ENCODE peak calls at places on chromosome 21, in five cellular contexts. K is HepG2, F is fibroblast of lung, T is PC-3, Q is neural progenitor cell. Z is an unnamed sample.

GRCh38 chr21:41283211-41283818 is 33.3 kb upstream of the FAM3B start:
- DNase-seq in K (peak; percentile 74), F (peak; percentile 92), T (peak; percentile 90), Q (peak; percentile 81), Z (peak; percentile 69)

GRCh38 chr21:29656504-29657227 is 283.1 kb downstream of the GRIK1 start:
- DNase-seq in F (peak; percentile 78), Q (no peak), T (peak; percentile 54), K (no peak), Z (peak; percentile 64)

GRCh38 chr21:41419921-41420862 is 5.8 kb upstream of the MX1 start:
- DNase-seq in K (peak; percentile 69), Q (peak; percentile 59), T (peak; percentile 89), F (peak; percentile 89), Z (peak; percentile 85)

GRCh38 chr21:33026878-33027400 is 1.2 kb downstream of the OLIG2 start:
- DNase-seq in T (no peak), K (no peak), F (no peak), Q (peak; percentile 70), Z (no peak)

GRCh38 chr21:41729701-41730368 is 37.0 kb downstream of the RIPK4 start:
- DNase-seq in Q (no peak), K (no peak), F (no peak), T (no peak), Z (no peak)

GRCh38 chr21:14968821-14969220 is 96.0 kb downstream of the NRIP1 start:
- DNase-seq in Q (no peak), T (no peak), F (no peak), K (no peak), Z (no peak)

GRCh38 chr21:34011660-34012059 is 61.7 kb upstream of the MRPS6 start:
- DNase-seq in T (no peak), Q (no peak), K (no peak), F (no peak), Z (no peak)

GRCh38 chr21:41583274-41583790 is 75.4 kb upstream of the TMPRSS2 start:
- DNase-seq in Q (no peak), F (no peak), T (peak; percentile 96), K (peak; percentile 75), Z (peak; percentile 74)

GRCh38 chr21:31917108-31917507 is 44.3 kb downstream of the HUNK start:
- DNase-seq in Q (no peak), K (no peak), F (no peak), T (no peak), Z (no peak)

GRCh38 chr21:33937146-33937545 is 21.5 kb upstream of the ATP5PO start:
- DNase-seq in Q (no peak), F (no peak), K (no peak), T (no peak), Z (no peak)

GRCh38 chr21:33881689-33882440 is 33.7 kb downstream of the ATP5PO start:
- DNase-seq in Q (no peak), K (no peak), T (no peak), F (no peak), Z (no peak)

GRCh38 chr21:40760811-40761210 is 86.1 kb downstream of the DSCAM start:
- DNase-seq in T (no peak), K (no peak), F (no peak), Q (no peak), Z (no peak)

GRCh38 chr21:38505654-38506523 is 7.6 kb upstream of the ERG start:
- DNase-seq in Q (peak; percentile 81), F (peak; percentile 80), T (peak; percentile 85), K (peak; percentile 62), Z (peak; percentile 76)

GRCh38 chr21:46455575-46456385 is 2.9 kb upstream of the DIP2A start:
- DNase-seq in Q (no peak), F (peak; percentile 27), T (peak; percentile 64), K (no peak), Z (peak; percentile 71)

GRCh38 chr21:36706951-36707762 is 8.2 kb downstream of the SIM2 start:
- DNase-seq in F (peak; percentile 34), T (no peak), K (no peak), Q (peak; percentile 77), Z (no peak)

GRCh38 chr21:36704958-36705678 is 6.2 kb downstream of the SIM2 start:
- DNase-seq in T (no peak), K (no peak), F (no peak), Q (peak; percentile 47), Z (no peak)

GRCh38 chr21:36705679-36706481 is 7.0 kb downstream of the SIM2 start:
- DNase-seq in K (no peak), F (no peak), T (no peak), Q (peak; percentile 72), Z (no peak)

GRCh38 chr21:36707763-36708511 is 9.0 kb downstream of the SIM2 start:
- DNase-seq in F (no peak), Q (peak; percentile 48), T (no peak), K (no peak), Z (no peak)

GRCh38 chr21:36706482-36706852 is 7.6 kb downstream of the SIM2 start:
- DNase-seq in F (no peak), K (no peak), Q (no peak), T (no peak), Z (no peak)
- TF ChIP-seq EZH2 in F (no peak), K (no peak), Q (no peak), T (no peak), Z (no peak)

DNA sequence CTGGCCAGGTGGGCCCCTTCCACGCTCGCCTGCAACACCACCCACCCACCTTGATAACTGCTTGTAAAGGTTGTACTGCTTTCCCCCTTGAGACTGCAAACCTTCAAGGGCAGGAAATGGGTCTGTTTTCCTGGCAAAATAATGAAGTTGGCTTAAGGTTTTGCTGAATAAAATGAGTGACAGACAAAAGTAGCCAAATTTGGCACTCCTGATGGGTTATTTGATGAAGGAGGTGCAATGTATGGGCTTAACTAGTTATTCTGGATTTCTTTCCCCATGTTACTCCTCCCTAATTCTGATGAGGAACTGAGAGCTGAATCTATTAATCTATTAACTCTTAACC is 14.6 kb upstream of the HLCS start:
- DNase-seq in F (no peak), T (peak; percentile 35), K (no peak), Q (no peak), Z (no peak)
- H3K9ac ChIP-seq in F (no peak overlapping the region), T (peak overlapping the region; percentile 78), K (no peak overlapping the region), Q (no peak overlapping the region), Z (no peak overlapping the region)

GRCh38 chr21:42784276-42784675 is 95.1 kb downstream of the WDR4 start:
- DNase-seq in T (no peak), F (no peak), Q (no peak), K (no peak), Z (no peak)
- H3K27ac ChIP-seq in T (no peak overlapping the region), F (no peak overlapping the region), Q (no peak overlapping the region), K (no peak overlapping the region), Z (no peak overlapping the region)

DNA sequence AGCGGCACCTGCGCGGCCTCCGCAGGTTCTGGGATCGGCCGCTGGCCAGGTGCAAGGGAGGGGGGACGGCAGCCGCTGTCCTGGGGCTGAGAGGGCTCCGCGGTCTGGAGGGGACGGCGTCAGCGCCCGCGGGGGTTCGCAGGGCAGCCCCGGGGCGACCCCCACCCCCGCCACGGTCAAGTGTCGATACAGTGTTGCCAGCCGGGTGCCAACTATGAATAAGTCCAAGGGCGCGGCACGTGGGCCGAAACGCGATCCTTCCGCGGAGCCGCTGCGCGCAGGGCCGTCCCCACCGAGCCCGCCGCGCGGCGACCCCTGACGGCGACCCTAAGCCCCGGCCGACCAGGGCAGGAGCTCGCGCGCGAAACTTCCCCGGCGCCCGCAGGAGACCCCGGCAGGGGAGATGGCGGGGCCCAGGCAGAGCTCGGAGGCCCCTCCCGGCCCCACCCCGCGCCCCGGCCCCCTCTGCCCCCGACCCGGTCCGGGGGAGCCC is 664 bp upstream of the AGPAT3 start:
- DNase-seq in T (peak; percentile 74), K (no peak), Q (peak; percentile 47), F (peak; percentile 31), Z (peak; percentile 50)
- TF ChIP-seq EZH2 in T (no peak), K (no peak), Q (peak; percentile 73), F (no peak), Z (no peak)

GRCh38 chr21:45366931-45367401 is 38.0 kb upstream of the COL18A1 start:
- DNase-seq in Q (no peak), K (peak; percentile 74), F (peak; percentile 99), T (peak; percentile 90), Z (no peak)

GRCh38 chr21:45366476-45366875 is 38.5 kb upstream of the COL18A1 start:
- DNase-seq in Q (no peak), K (no peak), T (no peak), F (no peak), Z (no peak)

GRCh38 chr21:45365186-45365607 is 39.8 kb upstream of the COL18A1 start:
- DNase-seq in K (no peak), Q (no peak), T (no peak), F (no peak), Z (no peak)

GRCh38 chr21:45364464-45365185 is 40.3 kb upstream of the COL18A1 start:
- DNase-seq in K (no peak), Q (peak; percentile 25), F (peak; percentile 89), T (no peak), Z (peak; percentile 12)

GRCh38 chr21:45365608-45366241 is 39.2 kb upstream of the COL18A1 start:
- DNase-seq in T (peak; percentile 52), Q (peak; percentile 62), F (peak; percentile 54), K (peak; percentile 92), Z (no peak)
- H3K9ac ChIP-seq in T (peak overlapping the region; percentile 92), Q (no peak overlapping the region), F (no peak overlapping the region), K (peak overlapping the region; percentile 9), Z (no peak overlapping the region)

Z was measured in mammary epithelial cell.